ENCODE peak calls at places on chromosome 12, in nine cellular contexts. V, E, Y, Q, J, N, A, S and Z are unnamed samples.

GRCh38 chr12:64042901-64043300 is 179.2 kb downstream of the KICS2 start:
- DNase-seq in V (no peak), E (no peak), Y (no peak), A (no peak), N (no peak), S (no peak), Q (no peak), J (no peak), Z (no peak)

GRCh38 chr12:107929436-107929835 is 154.9 kb downstream of the ASCL4 start:
- DNase-seq in A (peak), J (no peak), E (peak), S (peak), Q (no peak), V (no peak), N (no peak), Y (peak), Z (no peak)

GRCh38 chr12:21998782-21999181 is 47.2 kb upstream of the CMAS start:
- DNase-seq in A (no peak), E (no peak), S (no peak), Y (no peak), N (no peak), Q (no peak), J (no peak), V (no peak), Z (no peak)

GRCh38 chr12:121300083-121300819 is 3.7 kb upstream of the CAMKK2 start:
- DNase-seq in A (no peak), Q (no peak), Y (no peak), S (no peak), E (no peak), V (no peak), J (no peak), N (no peak), Z (no peak)

GRCh38 chr12:79373896-79374499 is 316.8 kb downstream of the PAWR start:
- DNase-seq in J (no peak), E (peak), S (peak), A (no peak), Q (no peak), Y (peak), N (no peak), V (peak), Z (no peak)

GRCh38 chr12:29710104-29710503 is 73.6 kb downstream of the TMTC1 start:
- DNase-seq in E (no peak), V (peak), J (no peak), Y (peak), S (peak), A (no peak), Q (no peak), N (no peak), Z (no peak)

GRCh38 chr12:28794796-28795195 is 354.3 kb upstream of the FAR2 start:
- DNase-seq in V (no peak), Q (no peak), A (no peak), Y (no peak), S (no peak), E (no peak), J (no peak), N (no peak), Z (no peak)

GRCh38 chr12:63294327-63294632 is 143.3 kb upstream of the AVPR1A start:
- DNase-seq in N (no peak), V (no peak), E (peak), S (peak), A (peak), Q (no peak), J (no peak), Y (no peak), Z (no peak)

GRCh38 chr12:114347861-114348260 is 58.1 kb downstream of the TBX5 start:
- DNase-seq in J (no peak), Y (no peak), N (no peak), A (no peak), S (no peak), V (peak), Q (no peak), E (no peak), Z (no peak)

GRCh38 chr12:9925746-9926393 is 6.3 kb downstream of the CLEC2A start:
- DNase-seq in Y (peak), A (peak), J (no peak), V (peak), N (no peak), E (peak), Q (no peak), S (peak), Z (no peak)

GRCh38 chr12:29702972-29703371 is 80.8 kb downstream of the TMTC1 start:
- DNase-seq in Q (no peak), Y (no peak), S (no peak), J (no peak), A (no peak), V (no peak), E (no peak), N (no peak), Z (no peak)

GRCh38 chr12:106342397-106343212 is 14.9 kb upstream of the POLR3B start:
- DNase-seq in E (peak), S (peak), A (peak), Q (no peak), N (peak), J (no peak), Y (no peak), V (peak), Z (no peak)

GRCh38 chr12:131049569-131050339 is 96.0 kb downstream of the ADGRD1 start:
- DNase-seq in Y (no peak), S (no peak), J (no peak), N (peak), Q (no peak), V (no peak), A (no peak), E (no peak), Z (no peak)

GRCh38 chr12:121781751-121782615 is 11.5 kb downstream of the RHOF start:
- DNase-seq in A (no peak), E (peak), V (peak), Y (peak), Q (no peak), N (no peak), J (no peak), S (peak), Z (no peak)

GRCh38 chr12:1830981-1831930 is 10.9 kb downstream of the LRTM2 start:
- DNase-seq in V (no peak), Y (peak), J (no peak), A (peak), E (peak), Q (no peak), N (peak), S (peak), Z (no peak)

GRCh38 chr12:26524862-26525465 is 308.0 kb downstream of the ITPR2 start:
- DNase-seq in V (no peak), N (no peak), Q (no peak), A (no peak), J (no peak), Y (peak), E (peak), S (peak), Z (peak)

GRCh38 chr12:3205742-3206519 is 128.8 kb downstream of the TSPAN9 start:
- DNase-seq in V (no peak), J (no peak), Q (no peak), Y (no peak), S (peak), N (no peak), A (no peak), E (no peak), Z (no peak)

GRCh38 chr12:69569236-69569635 is 16.0 kb upstream of the CCT2 start:
- DNase-seq in S (peak), A (no peak), Q (no peak), V (no peak), Y (no peak), N (no peak), J (no peak), E (peak), Z (no peak)

GRCh38 chr12:100926669-100927248 is 132.2 kb downstream of the ANO4 start:
- DNase-seq in V (no peak), A (peak), N (no peak), J (no peak), E (peak), Y (no peak), S (peak), Q (no peak), Z (no peak)

GRCh38 chr12:131007031-131007793 is 53.5 kb downstream of the ADGRD1 start:
- DNase-seq in E (no peak), S (no peak), V (no peak), Y (no peak), Q (no peak), A (no peak), J (no peak), N (no peak), Z (no peak)

GRCh38 chr12:3328081-3328480 is 162.9 kb upstream of the PRMT8 start:
- DNase-seq in Y (no peak), Q (no peak), E (no peak), N (no peak), A (no peak), J (no peak), V (no peak), S (no peak), Z (no peak)

GRCh38 chr12:132472386-132472785 is 17.6 kb upstream of the FBRSL1 start:
- DNase-seq in V (no peak), S (no peak), Q (no peak), Y (no peak), J (no peak), N (no peak), A (no peak), E (no peak), Z (no peak)

GRCh38 chr12:95412826-95413311 is 61.1 kb upstream of the METAP2 start:
- DNase-seq in J (no peak), N (no peak), A (peak), E (peak), S (peak), Q (no peak), V (peak), Y (no peak), Z (no peak)

GRCh38 chr12:93339695-93340094 is 38.0 kb upstream of the NUDT4 start:
- DNase-seq in S (no peak), E (no peak), N (no peak), A (no peak), Y (no peak), J (no peak), V (no peak), Q (no peak), Z (no peak)

GRCh38 chr12:43912851-43913250 is 77.0 kb downstream of the TMEM117 start:
- DNase-seq in Y (no peak), N (no peak), E (no peak), V (no peak), S (no peak), Q (no peak), J (no peak), A (no peak), Z (no peak)

GRCh38 chr12:48004941-48005749 is 869 bp upstream of the COL2A1 start:
- DNase-seq in J (no peak), A (no peak), N (no peak), Q (no peak), V (no peak), Y (no peak), S (no peak), E (no peak), Z (no peak)

GRCh38 chr12:117807946-117808345 is 160.8 kb downstream of the KSR2 start:
- DNase-seq in Q (no peak), E (no peak), A (no peak), S (no peak), J (no peak), N (no peak), Y (no peak), V (no peak), Z (no peak)

GRCh38 chr12:65696227-65696626 is 128.1 kb upstream of the HMGA2 start:
- DNase-seq in Y (no peak), A (no peak), N (no peak), E (peak), J (no peak), V (no peak), S (peak), Q (no peak), Z (no peak)

GRCh38 chr12:3336606-3337311 is 154.2 kb upstream of the PRMT8 start:
- DNase-seq in N (no peak), A (peak), Y (no peak), J (no peak), S (peak), E (peak), Q (no peak), V (no peak), Z (no peak)

GRCh38 chr12:23221066-23221465 is 596.1 kb downstream of the ETNK1 start:
- DNase-seq in S (peak), Q (no peak), A (no peak), V (no peak), Y (no peak), E (peak), N (no peak), J (no peak), Z (no peak)

GRCh38 chr12:100185361-100185894 is 15.2 kb upstream of the ACTR6 start:
- DNase-seq in A (no peak), E (no peak), V (no peak), S (peak), J (no peak), N (no peak), Y (peak), Q (no peak), Z (no peak)